ENCODE peak calls at places on chromosomes 7 and 10, in ten cellular contexts. X is mesendoderm; M is cardiac muscle cell; G is GM23338; V is fibroblast of lung; T is CD8-positive, alpha-beta memory T cell; H is A549; S is Panc1; R is mucosa of descending colon; B is HepG2. D is an unnamed sample.

GRCh38 chr10:6136215-6137201 is 47.7 kb downstream of the RBM17 start:
- DNase-seq in X (peak; percentile 23), M (peak; percentile 57), G (no peak), V (peak; percentile 82), T (no peak), H (no peak), S (no peak), R (no peak), B (no peak), D (no peak)

GRCh38 chr7:66239467-66239856 is 34.3 kb downstream of the TPST1 start:
- DNase-seq in X (no peak), M (no peak), G (no peak), V (peak; percentile 74), T (no peak), H (no peak), S (no peak), R (no peak), B (no peak), D (no peak)

GRCh38 chr10:16105082-16105481 is 244.8 kb upstream of the MINDY3 start:
- DNase-seq in X (no peak), M (peak; percentile 69), G (no peak), V (no peak), T (no peak), H (no peak), S (no peak), R (no peak), B (no peak), D (no peak)

GRCh38 chr10:88379575-88379974 is 203.5 kb downstream of the RNLS start:
- DNase-seq in X (no peak), M (peak; percentile 73), G (no peak), V (peak; percentile 63), T (no peak), H (no peak), S (no peak), R (no peak), B (no peak), D (no peak)

GRCh38 chr10:93652857-93653256 is 40.5 kb downstream of the PDE6C start:
- DNase-seq in X (no peak), M (peak; percentile 9), G (no peak), V (peak; percentile 66), T (no peak), H (no peak), S (peak; percentile 74), R (no peak), B (no peak), D (no peak)

GRCh38 chr7:124702385-124702784 is 63.2 kb downstream of the GPR37 start:
- DNase-seq in X (no peak), M (no peak), G (no peak), V (peak; percentile 49), T (no peak), H (no peak), S (no peak), R (no peak), B (no peak), D (no peak)

GRCh38 chr10:110774069-110775021 is 97.4 kb upstream of the PDCD4 start:
- DNase-seq in X (no peak), M (peak; percentile 55), G (no peak), V (peak; percentile 87), T (peak; percentile 63), H (peak; percentile 71), S (peak; percentile 82), R (no peak), B (peak; percentile 55), D (no peak)

GRCh38 chr10:19817251-19818046 is 1.2 kb downstream of the PLXDC2 start:
- DNase-seq in X (peak; percentile 81), M (peak; percentile 46), G (peak; percentile 81), V (peak; percentile 32), T (no peak), H (no peak), S (no peak), R (peak; percentile 63), B (no peak), D (no peak)

GRCh38 chr7:573496-574295 is 54.0 kb upstream of the PDGFA start:
- DNase-seq in X (no peak), M (no peak), G (no peak), V (no peak), T (no peak), H (no peak), S (no peak), R (no peak), B (no peak), D (no peak)

GRCh38 chr7:158682456-158682855 is 22.1 kb downstream of the NCAPG2 start:
- DNase-seq in X (no peak), M (no peak), G (no peak), V (no peak), T (no peak), H (no peak), S (no peak), R (no peak), B (no peak), D (no peak)

GRCh38 chr7:38281211-38281610 is 7.8 kb upstream of the TARP start:
- DNase-seq in X (no peak), M (no peak), G (no peak), V (no peak), T (no peak), H (no peak), S (no peak), R (no peak), B (no peak), D (no peak)

GRCh38 chr10:122325235-122325634 is 49.3 kb upstream of the PLEKHA1 start:
- DNase-seq in X (no peak), M (no peak), G (no peak), V (no peak), T (no peak), H (no peak), S (no peak), R (no peak), B (no peak), D (no peak)

DNA sequence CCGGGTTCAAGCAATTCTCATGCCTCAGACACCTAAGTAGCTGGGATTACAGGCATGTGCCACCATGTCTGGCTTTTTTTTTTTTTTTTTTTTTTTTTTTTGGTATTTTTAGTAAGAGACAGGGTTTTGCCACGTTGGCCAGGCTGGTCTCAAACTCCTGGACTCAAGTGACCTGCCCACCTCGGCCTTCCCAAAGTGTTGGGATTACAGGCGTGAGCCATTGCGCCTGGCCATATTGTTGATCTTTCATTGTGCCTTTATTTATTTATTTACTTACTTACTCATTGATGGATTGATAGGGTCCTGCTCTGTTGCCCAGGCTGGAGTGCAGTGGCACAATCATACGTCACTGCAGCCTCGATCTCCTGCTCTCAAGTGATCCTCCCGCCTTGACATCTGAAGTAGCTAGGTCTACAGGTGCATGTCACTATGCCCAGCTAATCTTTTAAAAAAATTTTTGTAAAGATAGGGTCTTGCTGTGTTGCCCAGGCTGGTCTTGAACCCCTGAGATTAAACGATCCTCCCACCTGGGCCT is 30.4 kb downstream of the SVIL start:
- DNase-seq in X (no peak), M (no peak), G (no peak), V (no peak), T (no peak), H (no peak), S (no peak), R (no peak), B (no peak), D (no peak)
- H3K4me1 ChIP-seq in X (no peaks in the 10 kb centered on the region), M (peaks cover 15% of the 10 kb centered on the region), G (peaks cover 13% of the 10 kb centered on the region), V (no peaks in the 10 kb centered on the region), T (no peaks in the 10 kb centered on the region), H (no peaks in the 10 kb centered on the region), S (peaks cover 14% of the 10 kb centered on the region), R (no peaks in the 10 kb centered on the region), B (no peaks in the 10 kb centered on the region), D (peaks cover 77% of the 10 kb centered on the region)

GRCh38 chr10:77921395-77921794 is 5.2 kb downstream of the DLG5 start:
- DNase-seq in X (no peak), M (no peak), G (no peak), V (no peak), T (no peak), H (no peak), S (no peak), R (no peak), B (no peak), D (no peak)
- H3K4me1 ChIP-seq in X (peaks cover 9% of the 10 kb centered on the region), M (peaks cover 16% of the 10 kb centered on the region), G (peaks cover 44% of the 10 kb centered on the region), V (peaks cover 16% of the 10 kb centered on the region), T (no peaks in the 10 kb centered on the region), H (peaks cover 57% of the 10 kb centered on the region), S (peaks cover 46% of the 10 kb centered on the region), R (peaks cover 13% of the 10 kb centered on the region), B (peaks cover 78% of the 10 kb centered on the region), D (peaks cover 41% of the 10 kb centered on the region)

GRCh38 chr10:71762324-71762723 is 11.0 kb downstream of the VSIR start:
- DNase-seq in X (no peak), M (no peak), G (no peak), V (no peak), T (no peak), H (no peak), S (no peak), R (peak; percentile 44), B (no peak), D (no peak)

GRCh38 chr10:71765176-71765906 is 8.0 kb downstream of the VSIR start:
- DNase-seq in X (no peak), M (peak; percentile 60), G (no peak), V (peak; percentile 69), T (no peak), H (no peak), S (no peak), R (peak; percentile 59), B (peak; percentile 15), D (no peak)

GRCh38 chr10:71761541-71762113 is 11.7 kb downstream of the VSIR start:
- DNase-seq in X (no peak), M (no peak), G (peak; percentile 54), V (no peak), T (no peak), H (no peak), S (no peak), R (peak; percentile 50), B (no peak), D (no peak)

GRCh38 chr10:71761105-71761511 is 12.2 kb downstream of the VSIR start:
- DNase-seq in X (no peak), M (no peak), G (no peak), V (no peak), T (peak; percentile 53), H (no peak), S (no peak), R (peak; percentile 48), B (no peak), D (no peak)

DNA sequence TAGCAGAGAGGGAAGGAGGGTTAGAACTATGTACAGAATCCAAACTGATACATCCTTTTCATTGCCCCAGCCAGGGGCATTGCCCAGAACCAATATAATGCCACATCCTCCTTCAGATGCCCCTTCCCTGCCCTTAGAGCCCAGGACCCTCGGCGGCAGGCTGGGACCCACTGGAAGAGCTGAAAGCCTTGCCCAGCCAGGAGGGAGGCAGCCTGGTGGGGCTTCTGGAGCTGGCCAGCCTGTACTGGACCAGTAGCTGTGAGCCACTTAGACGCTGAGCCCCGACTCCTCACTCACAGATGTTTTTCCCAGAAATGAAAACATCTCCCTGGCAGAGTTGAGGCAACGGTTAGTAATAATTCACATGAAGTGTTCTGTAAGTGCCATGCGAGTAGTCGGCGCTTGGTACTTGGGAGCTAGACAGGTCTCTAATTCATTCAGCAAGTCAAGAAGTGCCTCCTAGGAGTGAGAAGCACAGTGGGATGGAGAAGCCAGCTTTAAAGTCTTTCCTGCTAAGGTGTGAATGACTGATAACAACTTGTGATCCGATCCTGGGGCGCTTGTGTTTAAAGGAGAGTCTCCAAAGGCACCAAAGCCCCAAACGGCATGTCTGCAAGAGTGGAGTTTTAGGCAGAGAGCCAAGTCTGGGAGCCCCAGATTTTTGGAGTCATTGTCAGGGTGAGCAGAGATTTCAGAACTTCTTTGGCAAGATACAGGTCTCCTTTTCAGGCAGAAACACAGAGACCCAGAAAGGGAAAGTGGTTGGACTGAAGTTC is 9.8 kb downstream of the VSIR start:
- DNase-seq in X (no peak), M (no peak), G (no peak), V (peak; percentile 25), T (no peak), H (no peak), S (no peak), R (peak; percentile 55), B (no peak), D (no peak)
- H3K4me1 ChIP-seq in X (no peaks in the 10 kb centered on the region), M (no peaks in the 10 kb centered on the region), G (no peaks in the 10 kb centered on the region), V (peaks cover 31% of the 10 kb centered on the region), T (peaks cover 93% of the 10 kb centered on the region), H (peaks cover 80% of the 10 kb centered on the region), S (peaks cover 54% of the 10 kb centered on the region), R (peaks cover 36% of the 10 kb centered on the region), B (peaks cover 39% of the 10 kb centered on the region), D (peaks cover 51% of the 10 kb centered on the region)

GRCh38 chr10:79399242-79399831 is 46.1 kb downstream of the ZCCHC24 start:
- DNase-seq in X (peak; percentile 87), M (peak; percentile 99), G (peak; percentile 77), V (peak; percentile 97), T (no peak), H (no peak), S (no peak), R (peak; percentile 82), B (no peak), D (peak; percentile 78)
- H3K4me1 ChIP-seq in X (peaks cover 16% of the 10 kb centered on the region), M (peaks cover 60% of the 10 kb centered on the region), G (peaks cover 13% of the 10 kb centered on the region), V (peaks cover 61% of the 10 kb centered on the region), T (no peaks in the 10 kb centered on the region), H (no peaks in the 10 kb centered on the region), S (peaks cover 10% of the 10 kb centered on the region), R (peaks cover 13% of the 10 kb centered on the region), B (peaks cover 61% of the 10 kb centered on the region), D (peaks cover 60% of the 10 kb centered on the region)